ENCODE peak calls at places on chromosomes 6 and 20, in seven cellular contexts. H, X, O, J, N, M and S are unnamed samples.

GRCh38 chr20:63536241-63536977 is 767 bp downstream of the PTK6 start:
- DNase-seq in N (no peak), J (no peak), M (no peak), H (peak), X (no peak), O (no peak), S (no peak)

GRCh38 chr6:31186052-31186734 is 15.7 kb upstream of the POU5F1 start:
- DNase-seq in J (no peak), X (peak), N (no peak), H (no peak), O (no peak), M (no peak), S (no peak)

GRCh38 chr20:14491436-14491835 is 154.0 kb upstream of the FLRT3 start:
- DNase-seq in H (no peak), N (no peak), J (no peak), M (no peak), O (no peak), X (no peak), S (no peak)

GRCh38 chr20:43442310-43442880 is 15.3 kb upstream of the SRSF6 start:
- DNase-seq in J (no peak), X (no peak), N (no peak), H (no peak), M (no peak), O (no peak), S (no peak)

GRCh38 chr6:100899202-100899601 is 18.1 kb upstream of the ASCC3 start:
- DNase-seq in N (no peak), X (no peak), J (no peak), O (no peak), H (no peak), M (no peak), S (no peak)

GRCh38 chr6:40358473-40359460 is 228.4 kb downstream of the LRFN2 start:
- DNase-seq in X (no peak), H (no peak), M (no peak), J (no peak), N (no peak), O (no peak), S (no peak)

GRCh38 chr20:43843096-43843964 is 71.3 kb upstream of the TOX2 start:
- DNase-seq in J (no peak), H (no peak), N (no peak), X (no peak), O (no peak), M (peak), S (no peak)

GRCh38 chr20:62925420-62926228 is 681 bp downstream of the DIDO1 start:
- DNase-seq in M (no peak), O (no peak), X (no peak), J (no peak), N (peak), H (peak), S (peak)

GRCh38 chr20:3238616-3239025 is 369 bp downstream of the SLC4A11 start:
- DNase-seq in O (no peak), J (no peak), H (no peak), X (no peak), M (no peak), N (peak), S (peak)

GRCh38 chr20:23121766-23122095 is 35.6 kb upstream of the CD93 start:
- DNase-seq in O (no peak), M (no peak), H (no peak), N (no peak), J (no peak), X (no peak), S (no peak)

GRCh38 chr6:12516070-12516469 is 200.5 kb upstream of the PHACTR1 start:
- DNase-seq in J (no peak), O (no peak), M (no peak), H (no peak), N (no peak), X (no peak), S (no peak)

GRCh38 chr20:37316775-37317170 is 27.3 kb downstream of the MANBAL start:
- DNase-seq in J (no peak), M (no peak), H (peak), N (no peak), X (no peak), O (no peak), S (no peak)

GRCh38 chr20:49675368-49676151 is 38.1 kb downstream of the B4GALT5 start:
- DNase-seq in N (no peak), M (no peak), X (no peak), H (no peak), O (no peak), J (no peak), S (peak)

GRCh38 chr6:8947900-8948299 is 512.6 kb upstream of the SLC35B3 start:
- DNase-seq in J (no peak), O (no peak), N (no peak), H (no peak), X (no peak), M (no peak), S (no peak)

GRCh38 chr6:119006972-119007371 is 71.5 kb downstream of the FAM184A start:
- DNase-seq in X (no peak), M (no peak), N (no peak), J (no peak), O (no peak), H (no peak), S (no peak)